ENCODE peak calls at places on chromosome 19, in ten cellular contexts. C, D, K, P, M, W, X, Y, U and S are unnamed samples.

GRCh38 chr19:45790942-45791341 is 1.7 kb downstream of the DMWD start:
- DNase-seq in X (no peak), D (no peak), U (peak; percentile 50), W (peak; percentile 63), K (no peak), Y (no peak), C (no peak), M (peak; percentile 27), P (peak; percentile 62), S (no peak)

GRCh38 chr19:44626067-44626624 is 12.8 kb downstream of the IGSF23 start:
- DNase-seq in P (no peak), C (no peak), D (no peak), U (no peak), K (peak; percentile 39), M (no peak), W (no peak), Y (no peak), X (no peak), S (peak; percentile 97)

GRCh38 chr19:5690125-5690954 is at the start of gene RPL36:
- DNase-seq in Y (peak; percentile 92), K (peak; percentile 96), W (peak; percentile 99), D (peak; percentile 98), M (peak; percentile 97), P (peak; percentile 96), X (peak; percentile 99), U (peak; percentile 97), C (peak; percentile 98), S (peak; percentile 92)

GRCh38 chr19:6424190-6424938 is at the start of gene KHSRP:
- DNase-seq in U (no peak), C (peak; percentile 41), P (no peak), X (no peak), W (peak; percentile 52), Y (no peak), M (no peak), D (no peak), K (no peak), S (no peak)

GRCh38 chr19:7520131-7521051 is 2.0 kb upstream of the MCOLN1 start:
- DNase-seq in W (no peak), M (no peak), P (peak; percentile 62), K (no peak), U (no peak), Y (no peak), X (no peak), C (no peak), D (no peak), S (no peak)

GRCh38 chr19:17775245-17775927 is 19.6 kb upstream of the B3GNT3 start:
- DNase-seq in M (no peak), K (no peak), X (peak; percentile 57), W (peak; percentile 54), U (no peak), C (no peak), Y (no peak), P (no peak), D (peak; percentile 78), S (peak; percentile 30)

GRCh38 chr19:42254083-42254849 is 662 bp downstream of the ERF start:
- DNase-seq in Y (peak; percentile 82), X (peak; percentile 62), P (no peak), C (peak; percentile 64), K (peak; percentile 83), D (peak; percentile 72), U (peak; percentile 85), W (peak; percentile 87), M (peak; percentile 83), S (peak; percentile 50)

GRCh38 chr19:6100284-6100915 is 9.9 kb downstream of the RFX2 start:
- DNase-seq in P (no peak), X (no peak), C (no peak), D (no peak), U (no peak), W (peak; percentile 59), Y (no peak), M (no peak), K (no peak), S (no peak)

GRCh38 chr19:48341006-48341405 is 15.7 kb downstream of the EMP3 start:
- DNase-seq in X (no peak), D (no peak), P (no peak), M (no peak), K (no peak), C (no peak), W (no peak), Y (no peak), U (no peak), S (no peak)